ENCODE peak calls at places on chromosomes 1 and 21, in five cellular contexts. F, E, B, O and S are unnamed samples.
A peak's percentile ranks its signal among the peaks of the same experiment; 100 is the strongest.

GRCh38 chr21:16942703-16943102 is 570.1 kb upstream of the CXADR start:
- DNase-seq in F (peak; percentile 50), E (peak; percentile 20), B (no peak), O (no peak), S (no peak)

GRCh38 chr1:28437260-28437923 is 67.9 kb downstream of the PHACTR4 start:
- DNase-seq in F (no peak), E (peak; percentile 74), B (peak; percentile 54), O (no peak), S (no peak)

GRCh38 chr1:186286615-186287317 is 88.3 kb downstream of the TPR start:
- DNase-seq in F (no peak), E (peak; percentile 39), B (no peak), O (no peak), S (no peak)

GRCh38 chr1:35845766-35846165 is 37.2 kb upstream of the AGO1 start:
- DNase-seq in F (no peak), E (peak; percentile 17), B (no peak), O (no peak), S (no peak)

GRCh38 chr1:115052454-115053083 is 22.9 kb downstream of the TSHB start:
- DNase-seq in F (peak; percentile 73), E (peak; percentile 56), B (no peak), O (no peak), S (no peak)

GRCh38 chr1:171965802-171966201 is 124.5 kb downstream of the DNM3 start:
- DNase-seq in F (no peak), E (no peak), B (no peak), O (no peak), S (no peak)

GRCh38 chr1:1004780-1005697 is 5.1 kb upstream of the HES4 start:
- DNase-seq in F (no peak), E (peak; percentile 67), B (peak; percentile 45), O (no peak), S (no peak)

GRCh38 chr1:61448934-61449368 is 276.0 kb downstream of the TM2D1 start:
- DNase-seq in F (no peak), E (peak; percentile 99), B (no peak), O (peak; percentile 81), S (peak; percentile 79)

GRCh38 chr1:215200121-215200520 is 117.6 kb downstream of the KCNK2 start:
- DNase-seq in F (no peak), E (no peak), B (no peak), O (no peak), S (no peak)

GRCh38 chr1:37481289-37482003 is 7.1 kb downstream of the ZC3H12A start:
- DNase-seq in F (no peak), E (no peak), B (no peak), O (no peak), S (no peak)

GRCh38 chr1:228242313-228242864 is 34.5 kb downstream of the OBSCN start:
- DNase-seq in F (no peak), E (no peak), B (no peak), O (no peak), S (no peak)

GRCh38 chr1:116020668-116021272 is 44.5 kb downstream of the SLC22A15 start:
- DNase-seq in F (peak; percentile 78), E (peak; percentile 78), B (no peak), O (no peak), S (peak; percentile 20)

GRCh38 chr1:228445524-228445866 is 28.8 kb upstream of the TRIM17 start:
- DNase-seq in F (no peak), E (no peak), B (no peak), O (no peak), S (no peak)

GRCh38 chr1:41917051-41917530 is 1.6 kb downstream of the HIVEP3 start:
- DNase-seq in F (no peak), E (no peak), B (no peak), O (no peak), S (no peak)

DNA sequence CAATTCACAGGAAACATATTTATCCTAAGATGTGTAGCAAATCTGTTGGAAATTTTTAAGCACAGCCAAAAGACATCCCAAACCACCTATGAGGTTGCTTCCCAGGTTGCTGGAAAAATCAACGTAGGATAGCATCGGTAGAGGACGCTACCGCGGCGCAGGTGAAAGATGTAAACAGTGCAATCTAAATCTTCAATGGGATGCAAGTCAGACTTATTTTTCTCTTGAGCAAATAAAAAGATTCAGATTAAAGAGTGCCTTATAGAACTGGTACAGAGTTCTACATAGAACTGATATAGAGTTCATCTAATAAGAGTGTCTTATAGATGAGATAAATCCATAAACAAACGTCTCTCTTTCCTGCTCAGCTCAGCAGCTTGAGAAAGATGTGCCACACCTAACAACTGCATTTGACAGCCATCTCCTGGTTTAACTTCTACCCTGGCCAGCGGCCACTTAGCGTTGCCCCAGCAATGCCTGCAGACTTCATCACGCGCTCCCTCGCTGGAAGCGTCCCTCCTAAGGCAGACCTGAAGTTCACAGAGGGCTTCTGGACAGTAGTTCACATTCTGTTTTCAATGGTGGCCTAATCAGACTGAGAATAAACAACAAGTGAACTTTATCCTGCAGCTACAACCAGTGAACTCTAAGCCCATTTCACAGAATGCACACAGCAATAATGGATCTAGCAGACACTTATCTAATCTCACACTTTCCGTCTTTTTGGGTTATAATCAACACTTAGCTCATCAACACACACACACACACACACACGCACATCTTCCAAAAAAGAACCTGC is 164.5 kb downstream of the TOMM20 start:
- DNase-seq in F (no peak), E (peak; percentile 57), B (no peak), O (no peak), S (no peak)
- TF ChIP-seq CTCF in F (no peak), E (no peak), B (no peak), O (no peak), S (no peak)

GRCh38 chr1:155562581-155563376 is at the start of gene ASH1L:
- DNase-seq in F (peak; percentile 92), E (peak; percentile 96), B (peak; percentile 30), O (peak; percentile 92), S (peak; percentile 80)
- TF ChIP-seq CTCF in F (no peak), E (no peak), B (no peak), O (peak; percentile 3), S (no peak)

DNA sequence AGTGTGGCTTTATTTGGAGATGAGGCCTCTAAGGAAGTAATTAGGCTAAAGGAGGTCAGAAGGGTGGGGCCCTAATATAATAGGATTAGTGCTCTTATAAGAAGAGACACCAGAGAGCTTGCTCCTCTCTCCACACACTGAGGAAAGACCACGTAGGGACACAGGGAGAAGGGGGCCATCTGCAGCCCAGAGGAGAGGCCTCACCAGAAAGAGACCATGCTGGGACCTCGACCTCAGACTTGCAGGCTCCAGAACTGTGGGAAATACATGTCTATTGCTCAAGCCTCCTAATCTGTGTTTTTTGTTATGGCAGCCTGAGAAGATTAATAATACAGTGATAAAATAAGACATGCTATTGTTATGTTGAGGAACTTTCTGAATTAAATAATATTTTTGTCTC is 8.3 kb downstream of the RCAN1 start:
- DNase-seq in F (no peak), E (no peak), B (no peak), O (no peak), S (no peak)
- TF ChIP-seq CTCF in F (no peak), E (no peak), B (no peak), O (no peak), S (no peak)

GRCh38 chr1:53878492-53879105 is 11.0 kb downstream of the YIPF1 start:
- DNase-seq in F (no peak), E (peak; percentile 76), B (no peak), O (no peak), S (peak; percentile 38)
- TF ChIP-seq CTCF in F (peak; percentile 15), E (peak; percentile 63), B (peak; percentile 67), O (peak; percentile 63), S (peak; percentile 54)

DNA sequence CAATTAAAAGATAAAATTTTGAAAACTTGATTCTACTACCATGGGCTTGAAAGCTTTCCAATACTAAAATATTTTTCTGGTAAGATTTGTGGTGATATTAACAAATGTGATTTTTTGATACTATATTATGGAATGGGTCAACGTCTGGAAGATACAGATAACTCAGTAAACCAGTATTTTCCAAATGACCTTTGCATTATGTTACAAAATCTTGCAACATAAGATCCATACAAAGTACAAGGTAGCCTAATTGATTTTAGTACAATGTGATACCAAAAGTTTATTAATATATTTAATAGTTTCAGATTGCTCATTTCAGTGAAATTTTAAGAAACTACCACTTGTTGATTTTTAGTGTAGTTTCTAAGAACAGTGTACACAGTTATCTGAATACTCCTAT is 236.2 kb downstream of the KIF26B start:
- DNase-seq in F (no peak), E (no peak), B (no peak), O (no peak), S (no peak)
- TF ChIP-seq CTCF in F (no peak), E (no peak), B (no peak), O (no peak), S (no peak)

GRCh38 chr1:73100216-73100615 is 817.9 kb upstream of the NEGR1 start:
- DNase-seq in F (no peak), E (no peak), B (no peak), O (no peak), S (no peak)
- TF ChIP-seq CTCF in F (no peak), E (no peak), B (no peak), O (no peak), S (no peak)

GRCh38 chr1:54126271-54126815 is 26.5 kb downstream of the CDCP2 start:
- DNase-seq in F (no peak), E (no peak), B (no peak), O (no peak), S (no peak)

GRCh38 chr1:54124906-54125305 is 27.9 kb downstream of the CDCP2 start:
- DNase-seq in F (no peak), E (no peak), B (no peak), O (no peak), S (no peak)

GRCh38 chr1:54124472-54124871 is 28.3 kb downstream of the CDCP2 start:
- DNase-seq in F (peak; percentile 50), E (no peak), B (no peak), O (no peak), S (no peak)

GRCh38 chr1:54127594-54127993 is 25.2 kb downstream of the CDCP2 start:
- DNase-seq in F (no peak), E (no peak), B (no peak), O (no peak), S (no peak)

DNA sequence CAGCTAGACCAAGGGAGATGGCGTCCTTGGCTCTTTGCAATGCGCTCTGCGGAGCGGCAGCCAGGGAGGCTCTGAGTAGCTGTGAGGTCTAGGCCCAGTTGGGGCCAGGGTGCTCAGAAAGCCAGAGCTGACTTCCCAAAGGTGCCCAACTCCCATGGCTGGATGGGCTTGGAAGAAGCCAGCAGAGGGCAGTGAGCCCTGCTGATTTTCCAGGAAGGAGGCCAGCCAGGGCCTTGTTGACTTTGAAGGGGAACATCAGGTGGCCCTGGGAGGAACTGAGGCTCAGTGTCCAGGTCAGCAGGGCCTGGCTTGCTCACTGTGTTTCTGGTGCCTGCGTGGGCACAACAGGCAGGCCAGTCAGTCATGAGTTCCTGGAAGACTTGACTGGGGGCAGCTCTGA is 27.1 kb downstream of the CDCP2 start:
- DNase-seq in F (peak; percentile 34), E (peak; percentile 40), B (no peak), O (no peak), S (no peak)
- TF ChIP-seq CTCF in F (no peak), E (peak; percentile 18), B (peak; percentile 41), O (peak; percentile 40), S (peak; percentile 33)

DNA sequence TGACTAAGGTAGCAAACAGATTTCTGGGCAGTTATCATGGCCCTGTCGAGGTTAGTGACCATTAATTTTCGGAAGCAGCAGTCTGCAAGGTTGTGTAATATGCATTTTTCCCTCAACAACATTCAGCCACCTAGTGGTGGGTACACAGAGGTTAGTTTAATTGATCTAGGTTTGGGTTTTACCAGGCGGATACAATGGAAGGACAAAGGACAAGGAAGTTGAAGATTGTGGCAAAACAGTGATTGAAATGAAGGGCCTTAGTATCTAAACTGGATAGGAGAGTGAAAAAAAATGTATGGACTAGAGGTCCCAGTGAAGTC is 2.6 kb downstream of the ARMH1 start:
- DNase-seq in F (no peak), E (peak; percentile 60), B (no peak), O (no peak), S (no peak)
- TF ChIP-seq CTCF in F (peak; percentile 53), E (peak; percentile 50), B (peak; percentile 56), O (peak; percentile 19), S (peak; percentile 41)